ENCODE peak calls at places on chromosomes 7 and 10, in eight cellular contexts. C is stimulated activated CD8-positive, alpha-beta memory T cell treated with anti-CD3 and anti-CD28 coated beads, Interleukin-7, amount 100 ng/mL, for 24 hours; P is NCI-H446 treated with DMSO at 0.1 percent for 48 hours; D is AG10803; O is pulmonary artery endothelial cell; S is stimulated activated CD4-positive, alpha-beta T cell treated with anti-CD3 and anti-CD28 coated beads, TNF-alpha, amount 100 ng/mL, for 4 hours; F is activated CD4-positive, alpha-beta T cell treated with anti-CD3 and anti-CD28 coated beads, Interleukin-2, amount 10 ng/mL, durations not matched to agents 7 days and 5 days; Z is ovary. U is an unnamed sample.

GRCh38 chr7:44978511-44979366 is at the start of gene MYO1G:
- DNase-seq in F (peak; percentile 96), D (no peak), Z (no peak), O (no peak), S (peak; percentile 70), P (no peak), C (peak; percentile 73), U (peak; percentile 93)

GRCh38 chr7:150799741-150800575 is at the start of gene TMEM176B:
- DNase-seq in S (no peak), F (no peak), Z (peak; percentile 81), D (no peak), O (no peak), C (no peak), P (no peak), U (no peak)

GRCh38 chr7:101017099-101017777 is 2.6 kb upstream of the MUC17 start:
- DNase-seq in D (peak; percentile 87), P (no peak), F (peak; percentile 78), C (peak; percentile 52), S (peak; percentile 53), O (no peak), Z (peak; percentile 82), U (peak; percentile 53)

GRCh38 chr10:127798116-127798515 is 61.1 kb downstream of the FOXI2 start:
- DNase-seq in S (no peak), O (peak; percentile 5), P (no peak), F (no peak), D (no peak), Z (peak; percentile 29), C (no peak), U (no peak)

GRCh38 chr10:100714566-100714950 is 30.8 kb upstream of the PAX2 start:
- DNase-seq in F (no peak), O (no peak), Z (no peak), S (no peak), C (no peak), P (no peak), D (no peak), U (no peak)

GRCh38 chr7:50595538-50596102 is 30.4 kb upstream of the DDC start:
- DNase-seq in D (peak; percentile 76), C (no peak), P (no peak), S (no peak), Z (peak; percentile 47), F (peak; percentile 25), O (no peak), U (peak; percentile 15)

GRCh38 chr10:19930936-19931859 is 115.0 kb downstream of the PLXDC2 start:
- DNase-seq in C (no peak), P (peak; percentile 80), Z (peak; percentile 30), F (no peak), O (peak; percentile 11), D (peak; percentile 37), S (no peak), U (no peak)

GRCh38 chr10:132826524-132827422 is 40.8 kb upstream of the NKX6-2 start:
- DNase-seq in F (no peak), O (no peak), Z (no peak), S (no peak), P (no peak), C (no peak), D (no peak), U (no peak)

GRCh38 chr10:123611876-123612275 is 54.3 kb upstream of the GPR26 start:
- DNase-seq in C (no peak), O (no peak), D (no peak), F (no peak), Z (no peak), P (no peak), S (no peak), U (no peak)